ENCODE peak calls at places on chromosomes 3 and 15, in five cellular contexts. T is colonic mucosa, S is GM12878, O is fibroblast of mammary gland, X is cardiac fibroblast. M is an unnamed sample.

GRCh38 chr15:97978408-97979130 is 18.1 kb downstream of the ARRDC4 start:
- DNase-seq in T (no peak), S (no peak), O (peak), X (peak), M (no peak)

GRCh38 chr15:78109156-78109555 is 16.8 kb downstream of the SH2D7 start:
- DNase-seq in T (no peak), S (no peak), O (no peak), X (no peak), M (no peak)

GRCh38 chr3:159872374-159873109 is 116.1 kb upstream of the IL12A start:
- DNase-seq in T (no peak), S (no peak), O (peak), X (peak), M (no peak)

GRCh38 chr3:129616291-129616690 is 9.8 kb upstream of the PLXND1 start:
- DNase-seq in T (peak), S (no peak), O (no peak), X (no peak), M (no peak)

GRCh38 chr15:43998607-43999006 is 171.8 kb downstream of the WDR76 start:
- DNase-seq in T (peak), S (no peak), O (peak), X (peak), M (no peak)

GRCh38 chr3:10223676-10224639 is 24.3 kb upstream of the TATDN2 start:
- DNase-seq in T (no peak), S (peak), O (no peak), X (peak), M (no peak)

GRCh38 chr3:164306042-164306441 is 772.3 kb downstream of the SI start:
- DNase-seq in T (peak), S (no peak), O (no peak), X (no peak), M (no peak)

GRCh38 chr3:34386309-34386708 is 587.9 kb downstream of the PDCD6IP start:
- DNase-seq in T (no peak), S (no peak), O (no peak), X (no peak), M (no peak)

GRCh38 chr3:98692787-98693473 is 70.2 kb upstream of the ST3GAL6 start:
- DNase-seq in T (no peak), S (no peak), O (no peak), X (peak), M (no peak)

GRCh38 chr15:89500397-89501270 is 4.3 kb upstream of the RHCG start:
- DNase-seq in T (no peak), S (no peak), O (no peak), X (no peak), M (no peak)

GRCh38 chr3:106485202-106485601 is 616.4 kb upstream of the CBLB start:
- DNase-seq in T (no peak), S (no peak), O (peak), X (no peak), M (no peak)

GRCh38 chr3:27467545-27467944 is 16.6 kb downstream of the SLC4A7 start:
- DNase-seq in T (no peak), S (no peak), O (peak), X (peak), M (no peak)

GRCh38 chr3:138230525-138230924 is 43.4 kb downstream of the ARMC8 start:
- DNase-seq in T (no peak), S (no peak), O (peak), X (peak), M (no peak)

GRCh38 chr15:85504739-85505676 is 124.6 kb downstream of the AKAP13 start:
- DNase-seq in T (peak), S (no peak), O (peak), X (peak), M (peak)

GRCh38 chr3:131535131-131535530 is 32.4 kb upstream of the MRPL3 start:
- DNase-seq in T (no peak), S (no peak), O (peak), X (no peak), M (no peak)

GRCh38 chr3:64650096-64650622 is 37.6 kb downstream of the ADAMTS9 start:
- DNase-seq in T (no peak), S (no peak), O (no peak), X (no peak), M (no peak)

GRCh38 chr15:95284933-95285401 is 1045.5 kb upstream of the NR2F2 start:
- DNase-seq in T (no peak), S (no peak), O (peak), X (peak), M (no peak)

GRCh38 chr3:62589078-62589477 is 215.7 kb upstream of the FEZF2 start:
- DNase-seq in T (no peak), S (no peak), O (no peak), X (no peak), M (no peak)

GRCh38 chr3:42505849-42506410 is 3.5 kb downstream of the VIPR1 start:
- DNase-seq in T (peak), S (no peak), O (no peak), X (no peak), M (no peak)

GRCh38 chr15:69557340-69558137 is 104.9 kb downstream of the RPLP1 start:
- DNase-seq in T (peak), S (no peak), O (peak), X (peak), M (no peak)

GRCh38 chr3:122305818-122306621 is 19.0 kb upstream of the CSTA start:
- DNase-seq in T (peak), S (no peak), O (peak), X (no peak), M (no peak)

GRCh38 chr3:107680698-107681097 is 157.9 kb downstream of the BBX start:
- DNase-seq in T (no peak), S (no peak), O (peak), X (peak), M (no peak)

GRCh38 chr3:107679911-107680310 is 157.1 kb downstream of the BBX start:
- DNase-seq in T (no peak), S (no peak), O (no peak), X (no peak), M (no peak)

GRCh38 chr3:107674371-107674770 is 151.6 kb downstream of the BBX start:
- DNase-seq in T (no peak), S (no peak), O (peak), X (no peak), M (no peak)

GRCh38 chr3:107675233-107675900 is 152.6 kb downstream of the BBX start:
- DNase-seq in T (no peak), S (no peak), O (no peak), X (no peak), M (no peak)

DNA sequence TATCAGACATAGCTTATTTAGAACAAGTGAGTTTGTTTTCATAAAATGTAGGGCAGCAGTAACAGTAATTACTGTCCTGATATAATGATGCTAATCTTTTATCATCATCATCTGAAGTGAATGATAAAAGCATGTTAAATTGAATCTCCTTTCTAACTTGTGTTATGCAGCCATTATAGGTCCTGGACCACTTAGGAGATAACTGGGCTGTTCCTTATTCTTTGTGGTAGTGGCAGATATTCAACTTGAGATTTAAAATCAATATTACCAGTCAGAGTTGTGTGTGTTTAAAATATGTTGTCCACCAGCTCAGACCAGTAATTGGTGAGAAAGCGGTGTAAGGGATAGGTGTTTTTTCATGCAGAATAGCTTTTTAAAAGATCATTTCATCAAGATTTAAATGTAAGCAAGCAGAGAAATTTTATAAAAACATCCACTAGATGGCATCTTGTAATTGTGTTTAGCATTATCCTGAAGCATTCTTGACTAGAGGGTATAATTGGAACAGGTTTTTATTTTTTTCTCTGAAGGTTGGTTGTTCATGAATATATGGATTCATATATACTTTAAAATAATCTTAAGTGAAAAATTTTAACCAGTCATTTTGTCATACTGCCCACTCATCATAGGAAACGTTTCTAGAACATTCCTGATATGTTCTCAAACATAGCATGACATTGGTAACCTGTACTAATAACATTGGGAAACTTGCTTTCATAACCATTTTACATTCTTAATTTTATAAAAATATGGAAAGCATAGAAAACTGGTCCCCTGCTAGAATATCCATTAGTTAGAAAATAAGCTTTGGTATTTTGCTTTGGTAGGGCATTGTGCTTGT is 153.9 kb downstream of the BBX start:
- DNase-seq in T (no peak), S (no peak), O (peak), X (peak), M (no peak)
- TF ChIP-seq CTCF in T (peak), S (peak), O (peak), X (peak), M (peak)

GRCh38 chr3:127254730-127255129 is 33.1 kb downstream of the PRR20G start:
- DNase-seq in T (no peak), S (no peak), O (no peak), X (peak), M (no peak)
- TF ChIP-seq CTCF in T (no peak), S (no peak), O (no peak), X (peak), M (peak)

GRCh38 chr3:23926736-23927135 is 9.8 kb downstream of the RPL15 start:
- DNase-seq in T (no peak), S (no peak), O (peak), X (peak), M (no peak)
- TF ChIP-seq CTCF in T (no peak), S (no peak), O (peak), X (no peak), M (no peak)

GRCh38 chr3:51391566-51392300 is 648 bp downstream of the RBM15B start:
- DNase-seq in T (no peak), S (no peak), O (peak), X (peak), M (no peak)

GRCh38 chr3:51392301-51393095 is 1.4 kb downstream of the RBM15B start:
- DNase-seq in T (no peak), S (no peak), O (no peak), X (no peak), M (no peak)

GRCh38 chr3:51390600-51391074 is 448 bp upstream of the RBM15B start:
- DNase-seq in T (no peak), S (no peak), O (no peak), X (no peak), M (no peak)

GRCh38 chr3:51390186-51390585 is 899 bp upstream of the RBM15B start:
- DNase-seq in T (no peak), S (no peak), O (no peak), X (no peak), M (no peak)

DNA sequence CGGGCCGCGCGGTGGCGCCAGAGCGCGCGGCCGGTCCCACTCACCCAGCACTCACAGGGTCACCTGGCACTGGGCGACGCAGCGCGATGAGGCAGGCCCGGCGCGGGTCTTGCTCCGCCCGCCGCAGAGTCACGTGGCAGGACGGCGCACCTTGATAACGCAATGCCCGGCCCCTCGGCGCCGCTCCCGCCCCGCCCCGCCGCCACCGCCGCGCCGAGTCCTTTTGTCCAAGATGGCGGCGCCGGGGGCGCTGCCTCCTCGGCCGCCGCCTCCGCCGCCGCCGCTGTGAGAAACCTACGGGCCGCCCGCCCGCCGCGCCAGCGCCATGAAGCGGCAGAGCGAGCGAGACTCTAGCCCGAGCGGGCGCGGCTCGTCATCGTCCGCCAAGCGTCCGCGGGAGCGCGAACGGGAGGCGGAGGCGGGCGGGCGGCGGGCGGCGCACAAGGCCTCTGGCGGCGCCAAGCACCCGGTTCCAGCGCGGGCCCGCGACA is at the start of gene RBM15B:
- DNase-seq in T (peak), S (peak), O (peak), X (peak), M (peak)
- TF ChIP-seq CTCF in T (peak), S (peak), O (peak), X (peak), M (peak)

DNA sequence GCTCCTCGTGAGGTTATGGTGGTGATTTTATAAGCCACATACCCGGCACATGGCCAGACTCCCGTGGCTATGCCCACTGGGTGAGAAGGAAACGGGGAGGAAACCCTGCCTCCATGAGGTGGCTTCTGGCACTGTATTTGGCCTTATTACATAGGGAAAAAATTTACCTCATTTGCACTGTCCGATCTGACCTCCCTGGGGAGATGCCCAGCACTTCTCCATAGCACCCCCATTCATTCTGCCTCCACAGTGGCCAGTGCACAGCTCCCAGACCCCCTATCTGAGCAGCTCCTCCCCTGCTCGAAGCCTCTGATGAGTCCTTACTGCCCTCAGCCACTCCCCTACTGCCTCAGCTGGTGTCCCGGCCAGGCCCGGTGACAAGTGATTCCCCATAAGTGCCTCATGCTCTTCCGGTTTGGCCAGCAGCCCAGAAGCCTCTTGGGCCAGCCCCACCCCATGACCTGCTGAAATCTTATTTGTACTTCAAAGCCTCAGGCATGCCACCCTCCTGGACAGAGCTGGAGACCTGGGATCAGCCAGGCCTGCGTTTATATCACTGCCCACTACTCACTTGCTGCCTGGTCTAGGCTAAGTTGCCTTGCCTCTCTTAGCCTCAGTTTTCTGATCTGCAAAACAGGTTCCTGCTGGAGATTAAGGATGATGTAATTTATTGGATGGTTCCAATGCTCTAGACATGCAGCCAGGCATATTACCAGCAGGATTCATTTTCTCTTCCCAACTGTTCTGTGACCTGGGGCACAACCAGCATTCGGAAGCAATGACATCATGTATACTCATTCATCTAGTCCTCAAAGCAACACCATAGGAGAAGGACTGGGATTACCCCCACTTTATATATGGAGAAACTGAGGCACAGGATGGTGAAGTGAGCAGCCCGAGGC is 30.6 kb upstream of the SLC6A6 start:
- DNase-seq in T (peak), S (no peak), O (peak), X (peak), M (no peak)
- TF ChIP-seq CTCF in T (no peak), S (no peak), O (no peak), X (no peak), M (no peak)